ENCODE peak calls at places on chromosomes 6 and 20, in five cellular contexts. One of them, this sample, is unnamed. For H3K9me3, the result is how much of the 10 kb centered on the place peaks cover.

GRCh38 chr20:40424695-40425094 is 264.3 kb downstream of the MAFB start:
- DNase-seq in tibial artery: no peak
- DNase-seq in PC-9: no peak
- DNase-seq in AG04450: no peak
- DNase-seq in neural progenitor cell: no peak
- DNase-seq in this sample: no peak

GRCh38 chr6:32973144-32973854 is 4.9 kb downstream of the BRD2 start:
- DNase-seq in tibial artery: peak
- DNase-seq in PC-9: peak
- DNase-seq in AG04450: no peak
- DNase-seq in neural progenitor cell: peak
- DNase-seq in this sample: no peak

GRCh38 chr6:163661271-163661671 is 246.8 kb downstream of the QKI start:
- DNase-seq in tibial artery: no peak
- DNase-seq in PC-9: no peak
- DNase-seq in AG04450: no peak
- DNase-seq in neural progenitor cell: no peak
- DNase-seq in this sample: no peak

GRCh38 chr6:125888989-125889656 is 67.4 kb upstream of the HINT3 start:
- DNase-seq in tibial artery: no peak
- DNase-seq in PC-9: peak
- DNase-seq in AG04450: no peak
- DNase-seq in neural progenitor cell: peak
- DNase-seq in this sample: peak

GRCh38 chr6:112466378-112467151 is 119.4 kb downstream of the RFPL4B start:
- DNase-seq in tibial artery: no peak
- DNase-seq in PC-9: peak
- DNase-seq in AG04450: no peak
- DNase-seq in neural progenitor cell: no peak
- DNase-seq in this sample: no peak

GRCh38 chr20:38523697-38524096 is 51.1 kb downstream of the RALGAPB start:
- DNase-seq in tibial artery: no peak
- DNase-seq in PC-9: peak
- DNase-seq in AG04450: no peak
- DNase-seq in neural progenitor cell: no peak
- DNase-seq in this sample: peak

GRCh38 chr6:147063469-147064031 is 140.7 kb upstream of the STXBP5 start:
- DNase-seq in tibial artery: no peak
- DNase-seq in PC-9: peak
- DNase-seq in AG04450: peak
- DNase-seq in neural progenitor cell: no peak
- DNase-seq in this sample: no peak

GRCh38 chr6:149484733-149485700 is at the start of gene ZC3H12D:
- DNase-seq in tibial artery: peak
- DNase-seq in PC-9: peak
- DNase-seq in AG04450: no peak
- DNase-seq in neural progenitor cell: peak
- DNase-seq in this sample: peak

GRCh38 chr6:81088133-81088532 is 664.3 kb downstream of the TENT5A start:
- DNase-seq in tibial artery: peak
- DNase-seq in PC-9: no peak
- DNase-seq in AG04450: no peak
- DNase-seq in neural progenitor cell: no peak
- DNase-seq in this sample: no peak

GRCh38 chr6:28081486-28081751 is 1.1 kb downstream of the ZNF165 start:
- DNase-seq in tibial artery: no peak
- DNase-seq in PC-9: no peak
- DNase-seq in AG04450: no peak
- DNase-seq in neural progenitor cell: no peak
- DNase-seq in this sample: no peak

GRCh38 chr6:39882567-39882953 is 51.7 kb downstream of the MOCS1 start:
- DNase-seq in tibial artery: no peak
- DNase-seq in PC-9: no peak
- DNase-seq in AG04450: peak
- DNase-seq in neural progenitor cell: no peak
- DNase-seq in this sample: peak

GRCh38 chr6:107292570-107293285 is 166.6 kb downstream of the PDSS2 start:
- DNase-seq in tibial artery: no peak
- DNase-seq in PC-9: no peak
- DNase-seq in AG04450: no peak
- DNase-seq in neural progenitor cell: no peak
- DNase-seq in this sample: no peak

GRCh38 chr20:19486448-19486847 is 271.6 kb upstream of the RIN2 start:
- DNase-seq in tibial artery: no peak
- DNase-seq in PC-9: no peak
- DNase-seq in AG04450: no peak
- DNase-seq in neural progenitor cell: no peak
- DNase-seq in this sample: no peak

GRCh38 chr20:41003143-41003932 is 25.3 kb upstream of the TOP1 start:
- DNase-seq in tibial artery: peak
- DNase-seq in PC-9: peak
- DNase-seq in AG04450: peak
- DNase-seq in neural progenitor cell: no peak
- DNase-seq in this sample: peak

GRCh38 chr20:41307021-41307420 is 10.5 kb downstream of the ZHX3 start:
- DNase-seq in tibial artery: no peak
- DNase-seq in PC-9: no peak
- DNase-seq in AG04450: no peak
- DNase-seq in neural progenitor cell: no peak
- DNase-seq in this sample: no peak

GRCh38 chr6:13354331-13355042 is 26.1 kb upstream of the TBC1D7 start:
- DNase-seq in tibial artery: no peak
- DNase-seq in PC-9: no peak
- DNase-seq in AG04450: peak
- DNase-seq in neural progenitor cell: no peak
- DNase-seq in this sample: peak

GRCh38 chr6:94389218-94389617 is 969.9 kb upstream of the EPHA7 start:
- DNase-seq in tibial artery: no peak
- DNase-seq in PC-9: no peak
- DNase-seq in AG04450: no peak
- DNase-seq in neural progenitor cell: no peak
- DNase-seq in this sample: no peak

GRCh38 chr6:138341176-138341575 is 36.5 kb upstream of the SMIM28 start:
- DNase-seq in tibial artery: no peak
- DNase-seq in PC-9: no peak
- DNase-seq in AG04450: no peak
- DNase-seq in neural progenitor cell: no peak
- DNase-seq in this sample: no peak

DNA sequence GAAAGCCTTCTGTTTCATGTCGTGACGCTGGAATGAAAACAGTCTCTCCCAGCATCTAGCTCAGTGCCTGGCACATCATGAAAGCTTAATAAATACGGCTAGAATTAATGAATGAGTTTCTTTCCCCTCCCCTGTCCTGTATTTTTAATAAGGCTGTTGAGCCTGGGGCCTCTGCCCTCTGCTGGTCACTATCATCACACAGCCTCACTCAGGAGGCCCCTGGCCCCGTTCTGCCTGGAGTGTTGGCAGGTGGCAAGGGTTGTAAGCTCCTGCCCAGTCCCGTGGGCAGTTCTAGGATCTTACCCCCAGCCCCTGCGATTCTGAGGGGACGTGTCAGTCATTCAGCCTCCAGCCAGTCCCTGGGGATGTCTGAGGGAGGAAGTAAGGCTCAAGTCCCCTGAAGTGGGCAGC is 41.4 kb downstream of the PHACTR3 start:
- DNase-seq in tibial artery: no peak
- DNase-seq in PC-9: peak
- DNase-seq in AG04450: no peak
- DNase-seq in neural progenitor cell: no peak
- DNase-seq in this sample: no peak
- TF ChIP-seq CTCF in tibial artery: no peak
- TF ChIP-seq CTCF in PC-9: peak
- TF ChIP-seq CTCF in AG04450: no peak
- TF ChIP-seq CTCF in neural progenitor cell: no peak
- TF ChIP-seq CTCF in this sample: no peak

GRCh38 chr20:62962221-62962879 is 9.8 kb downstream of the SLC17A9 start:
- DNase-seq in tibial artery: no peak
- DNase-seq in PC-9: no peak
- DNase-seq in AG04450: no peak
- DNase-seq in neural progenitor cell: no peak
- DNase-seq in this sample: no peak

GRCh38 chr20:62959998-62960436 is 7.5 kb downstream of the SLC17A9 start:
- DNase-seq in tibial artery: no peak
- DNase-seq in PC-9: no peak
- DNase-seq in AG04450: no peak
- DNase-seq in neural progenitor cell: no peak
- DNase-seq in this sample: no peak

GRCh38 chr20:62961799-62962198 is 9.3 kb downstream of the SLC17A9 start:
- DNase-seq in tibial artery: no peak
- DNase-seq in PC-9: no peak
- DNase-seq in AG04450: no peak
- DNase-seq in neural progenitor cell: no peak
- DNase-seq in this sample: no peak

GRCh38 chr20:62962891-62963613 is 10.5 kb downstream of the SLC17A9 start:
- DNase-seq in tibial artery: no peak
- DNase-seq in PC-9: no peak
- DNase-seq in AG04450: no peak
- DNase-seq in neural progenitor cell: no peak
- DNase-seq in this sample: no peak

DNA sequence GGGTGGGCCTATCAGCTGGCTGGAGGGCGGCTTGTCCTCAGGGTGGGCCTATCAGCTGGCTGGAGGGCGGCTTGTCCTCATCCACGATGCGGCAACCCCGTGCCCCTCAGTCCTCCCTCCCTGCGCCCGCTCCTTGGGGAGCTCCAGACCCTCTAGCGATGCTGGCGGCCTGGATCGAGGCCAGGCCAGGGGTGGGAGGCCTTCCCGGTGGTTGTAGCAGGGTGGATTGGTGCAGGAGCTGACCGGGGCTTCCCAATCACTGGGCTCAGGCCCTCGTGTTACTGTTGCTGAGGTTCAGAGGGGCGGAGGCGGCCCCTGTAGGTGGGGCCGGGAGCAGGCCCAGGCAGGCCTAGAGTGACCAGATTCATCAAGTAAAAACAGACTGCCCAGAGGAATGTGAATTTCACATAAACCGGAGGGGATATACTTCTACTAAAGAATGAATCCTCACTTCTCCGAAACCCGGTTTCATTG is 8.8 kb downstream of the SLC17A9 start:
- DNase-seq in tibial artery: no peak
- DNase-seq in PC-9: no peak
- DNase-seq in AG04450: no peak
- DNase-seq in neural progenitor cell: peak
- DNase-seq in this sample: peak
- H3K4me3 ChIP-seq in tibial artery: no peak
- H3K4me3 ChIP-seq in PC-9: no peak
- H3K4me3 ChIP-seq in AG04450: no peak
- H3K4me3 ChIP-seq in neural progenitor cell: no peak
- H3K4me3 ChIP-seq in this sample: no peak

GRCh38 chr20:51303731-51304670 is 238.5 kb downstream of the NFATC2 start:
- DNase-seq in tibial artery: no peak
- DNase-seq in PC-9: no peak
- DNase-seq in AG04450: no peak
- DNase-seq in neural progenitor cell: no peak
- DNase-seq in this sample: no peak
- H3K9me3 ChIP-seq in tibial artery: under half
- H3K9me3 ChIP-seq in PC-9: under half
- H3K9me3 ChIP-seq in AG04450: under half
- H3K9me3 ChIP-seq in neural progenitor cell: under half
- H3K9me3 ChIP-seq in this sample: under half

DNA sequence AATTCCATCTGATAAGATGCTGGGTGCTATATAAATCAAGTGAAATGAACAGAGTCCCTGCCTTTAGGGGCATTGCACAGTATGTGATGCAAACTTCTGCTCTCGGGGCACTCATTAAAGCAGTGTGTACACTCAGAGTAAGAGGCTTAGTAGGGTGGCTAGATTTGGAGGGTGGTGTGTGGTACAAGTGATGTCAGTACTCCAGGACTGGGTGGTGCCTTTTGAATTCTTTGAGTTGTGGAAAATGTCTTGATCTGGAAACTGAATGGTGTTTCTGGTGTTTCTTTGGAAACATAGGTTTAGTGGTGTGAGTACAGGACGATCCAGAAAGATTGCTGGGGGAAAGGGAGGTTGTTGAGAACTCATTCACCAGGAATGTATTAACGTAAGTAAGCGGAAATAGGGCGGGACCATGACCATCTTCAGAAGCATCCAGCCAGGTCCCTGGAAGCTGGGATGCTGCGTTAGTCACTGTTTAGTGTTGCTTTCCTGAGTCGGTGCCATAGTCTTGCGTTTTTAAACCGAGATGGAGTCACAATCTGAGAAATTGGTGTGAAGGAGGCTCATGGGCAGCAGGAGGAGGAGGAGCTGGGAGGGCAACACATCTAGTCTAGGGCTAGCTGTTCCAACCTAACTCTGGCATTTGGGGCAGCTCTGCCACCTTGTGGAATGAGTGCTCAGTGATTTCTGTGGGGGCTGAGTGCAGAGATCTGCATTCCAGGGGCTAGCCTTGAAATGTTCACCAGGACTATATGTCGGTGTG is 70.3 kb downstream of the SCAND1 start:
- DNase-seq in tibial artery: peak
- DNase-seq in PC-9: peak
- DNase-seq in AG04450: peak
- DNase-seq in neural progenitor cell: peak
- DNase-seq in this sample: peak
- TF ChIP-seq CTCF in tibial artery: peak
- TF ChIP-seq CTCF in PC-9: peak
- TF ChIP-seq CTCF in AG04450: peak
- TF ChIP-seq CTCF in neural progenitor cell: peak
- TF ChIP-seq CTCF in this sample: peak

GRCh38 chr6:17902953-17903352 is 84.5 kb downstream of the KIF13A start:
- DNase-seq in tibial artery: no peak
- DNase-seq in PC-9: no peak
- DNase-seq in AG04450: no peak
- DNase-seq in neural progenitor cell: no peak
- DNase-seq in this sample: no peak
- H3K4me3 ChIP-seq in tibial artery: no peak
- H3K4me3 ChIP-seq in PC-9: no peak
- H3K4me3 ChIP-seq in AG04450: no peak
- H3K4me3 ChIP-seq in neural progenitor cell: no peak
- H3K4me3 ChIP-seq in this sample: no peak

GRCh38 chr6:373773-374724 is 17.5 kb upstream of the IRF4 start:
- DNase-seq in tibial artery: no peak
- DNase-seq in PC-9: no peak
- DNase-seq in AG04450: no peak
- DNase-seq in neural progenitor cell: no peak
- DNase-seq in this sample: peak
- H3K9me3 ChIP-seq in tibial artery: under half
- H3K9me3 ChIP-seq in PC-9: under half
- H3K9me3 ChIP-seq in AG04450: half or more
- H3K9me3 ChIP-seq in neural progenitor cell: under half
- H3K9me3 ChIP-seq in this sample: under half

This sample was measured in cardiac muscle cell.